ENCODE peak calls at places on chromosomes 6 and 20, in eight cellular contexts. One of them, this sample, is unnamed.

GRCh38 chr20:44706371-44707258 is 8.6 kb upstream of the CCN5 start:
- DNase-seq in GM23338: no peak
- DNase-seq in OCI-LY7: no peak
- DNase-seq in PC-3: no peak
- DNase-seq in MM.1S: no peak
- DNase-seq in SK-N-SH: no peak
- DNase-seq in neural progenitor cell: no peak
- DNase-seq in HCT116: no peak
- DNase-seq in this sample: no peak

GRCh38 chr6:85418059-85418458 is 31.8 kb upstream of the NT5E start:
- DNase-seq in HCT116: no peak
- DNase-seq in MM.1S: no peak
- DNase-seq in SK-N-SH: no peak
- DNase-seq in OCI-LY7: no peak
- DNase-seq in neural progenitor cell: no peak
- DNase-seq in PC-3: peak; percentile 37
- DNase-seq in GM23338: no peak
- DNase-seq in this sample: no peak

GRCh38 chr20:10961651-10962288 is 288.0 kb upstream of the JAG1 start:
- DNase-seq in SK-N-SH: no peak
- DNase-seq in PC-3: peak; percentile 30
- DNase-seq in MM.1S: no peak
- DNase-seq in HCT116: no peak
- DNase-seq in GM23338: no peak
- DNase-seq in neural progenitor cell: no peak
- DNase-seq in OCI-LY7: no peak
- DNase-seq in this sample: no peak

GRCh38 chr20:60365063-60365640 is 406.9 kb downstream of the CDH26 start:
- DNase-seq in neural progenitor cell: peak; percentile 51
- DNase-seq in OCI-LY7: peak; percentile 4
- DNase-seq in GM23338: peak; percentile 52
- DNase-seq in PC-3: no peak
- DNase-seq in SK-N-SH: peak; percentile 54
- DNase-seq in MM.1S: no peak
- DNase-seq in HCT116: no peak
- DNase-seq in this sample: no peak

GRCh38 chr6:3888153-3888957 is 39.2 kb downstream of the FAM50B start:
- DNase-seq in GM23338: no peak
- DNase-seq in MM.1S: no peak
- DNase-seq in SK-N-SH: no peak
- DNase-seq in OCI-LY7: no peak
- DNase-seq in neural progenitor cell: no peak
- DNase-seq in HCT116: no peak
- DNase-seq in PC-3: peak; percentile 91
- DNase-seq in this sample: no peak

GRCh38 chr6:7910298-7910653 is 312 bp downstream of the TXNDC5 start:
- DNase-seq in MM.1S: no peak
- DNase-seq in SK-N-SH: no peak
- DNase-seq in OCI-LY7: no peak
- DNase-seq in PC-3: peak; percentile 9
- DNase-seq in neural progenitor cell: no peak
- DNase-seq in GM23338: peak; percentile 16
- DNase-seq in HCT116: no peak
- DNase-seq in this sample: no peak

GRCh38 chr6:125363010-125363359 is 61.2 kb upstream of the HDDC2 start:
- DNase-seq in HCT116: no peak
- DNase-seq in neural progenitor cell: no peak
- DNase-seq in SK-N-SH: peak; percentile 5
- DNase-seq in GM23338: peak; percentile 82
- DNase-seq in OCI-LY7: no peak
- DNase-seq in MM.1S: no peak
- DNase-seq in PC-3: peak; percentile 44
- DNase-seq in this sample: peak; percentile 62

GRCh38 chr6:142918339-142919042 is 26.5 kb downstream of the HIVEP2 start:
- DNase-seq in HCT116: no peak
- DNase-seq in OCI-LY7: no peak
- DNase-seq in MM.1S: no peak
- DNase-seq in PC-3: no peak
- DNase-seq in GM23338: no peak
- DNase-seq in SK-N-SH: peak; percentile 12
- DNase-seq in neural progenitor cell: no peak
- DNase-seq in this sample: no peak

GRCh38 chr6:160135922-160136655 is 14.5 kb downstream of the SLC22A1 start:
- DNase-seq in neural progenitor cell: no peak
- DNase-seq in SK-N-SH: no peak
- DNase-seq in MM.1S: no peak
- DNase-seq in GM23338: no peak
- DNase-seq in PC-3: no peak
- DNase-seq in OCI-LY7: no peak
- DNase-seq in HCT116: no peak
- DNase-seq in this sample: no peak

GRCh38 chr6:157840776-157841175 is 17.7 kb downstream of the SNX9 start:
- DNase-seq in GM23338: no peak
- DNase-seq in SK-N-SH: no peak
- DNase-seq in MM.1S: no peak
- DNase-seq in PC-3: peak; percentile 62
- DNase-seq in HCT116: no peak
- DNase-seq in OCI-LY7: no peak
- DNase-seq in neural progenitor cell: no peak
- DNase-seq in this sample: no peak

GRCh38 chr6:154056536-154056935 is 17.5 kb downstream of the OPRM1 start:
- DNase-seq in SK-N-SH: no peak
- DNase-seq in HCT116: no peak
- DNase-seq in PC-3: no peak
- DNase-seq in MM.1S: no peak
- DNase-seq in GM23338: no peak
- DNase-seq in OCI-LY7: no peak
- DNase-seq in neural progenitor cell: no peak
- DNase-seq in this sample: no peak

GRCh38 chr6:4342407-4343137 is 207.2 kb upstream of the ECI2 start:
- DNase-seq in GM23338: no peak
- DNase-seq in PC-3: peak; percentile 18
- DNase-seq in MM.1S: peak; percentile 24
- DNase-seq in neural progenitor cell: no peak
- DNase-seq in SK-N-SH: no peak
- DNase-seq in OCI-LY7: no peak
- DNase-seq in HCT116: no peak
- DNase-seq in this sample: no peak

GRCh38 chr6:81791756-81792155 is 39.3 kb upstream of the TENT5A start:
- DNase-seq in PC-3: no peak
- DNase-seq in SK-N-SH: no peak
- DNase-seq in GM23338: no peak
- DNase-seq in OCI-LY7: no peak
- DNase-seq in HCT116: no peak
- DNase-seq in neural progenitor cell: no peak
- DNase-seq in MM.1S: no peak
- DNase-seq in this sample: no peak

GRCh38 chr6:40779399-40779798 is 192.2 kb upstream of the LRFN2 start:
- DNase-seq in PC-3: peak; percentile 71
- DNase-seq in MM.1S: no peak
- DNase-seq in SK-N-SH: no peak
- DNase-seq in GM23338: no peak
- DNase-seq in OCI-LY7: no peak
- DNase-seq in HCT116: peak; percentile 34
- DNase-seq in neural progenitor cell: no peak
- DNase-seq in this sample: no peak

GRCh38 chr6:108113557-108114519 is 39.3 kb upstream of the OSTM1 start:
- DNase-seq in GM23338: peak; percentile 86
- DNase-seq in SK-N-SH: peak; percentile 78
- DNase-seq in HCT116: peak; percentile 35
- DNase-seq in neural progenitor cell: peak; percentile 76
- DNase-seq in OCI-LY7: peak; percentile 45
- DNase-seq in MM.1S: peak; percentile 46
- DNase-seq in PC-3: peak; percentile 64
- DNase-seq in this sample: peak; percentile 64

GRCh38 chr20:33945391-33946079 is 48.2 kb upstream of the RALY start:
- DNase-seq in GM23338: no peak
- DNase-seq in HCT116: no peak
- DNase-seq in OCI-LY7: no peak
- DNase-seq in MM.1S: no peak
- DNase-seq in SK-N-SH: no peak
- DNase-seq in PC-3: peak; percentile 58
- DNase-seq in neural progenitor cell: no peak
- DNase-seq in this sample: no peak

GRCh38 chr6:13573669-13574110 is 711 bp upstream of the SIRT5 start:
- DNase-seq in OCI-LY7: no peak
- DNase-seq in SK-N-SH: no peak
- DNase-seq in PC-3: peak; percentile 51
- DNase-seq in MM.1S: no peak
- DNase-seq in neural progenitor cell: peak; percentile 50
- DNase-seq in HCT116: peak; percentile 18
- DNase-seq in GM23338: peak; percentile 65
- DNase-seq in this sample: peak; percentile 46

GRCh38 chr20:57483287-57484050 is 41.5 kb downstream of the CTCFL start:
- DNase-seq in neural progenitor cell: no peak
- DNase-seq in OCI-LY7: peak; percentile 82
- DNase-seq in PC-3: no peak
- DNase-seq in GM23338: no peak
- DNase-seq in HCT116: no peak
- DNase-seq in MM.1S: no peak
- DNase-seq in SK-N-SH: no peak
- DNase-seq in this sample: no peak

GRCh38 chr6:21728141-21728540 is 134.6 kb downstream of the SOX4 start:
- DNase-seq in MM.1S: no peak
- DNase-seq in SK-N-SH: no peak
- DNase-seq in GM23338: no peak
- DNase-seq in HCT116: no peak
- DNase-seq in PC-3: no peak
- DNase-seq in neural progenitor cell: no peak
- DNase-seq in OCI-LY7: no peak
- DNase-seq in this sample: no peak

GRCh38 chr6:21726676-21727075 is 133.1 kb downstream of the SOX4 start:
- DNase-seq in HCT116: no peak
- DNase-seq in OCI-LY7: no peak
- DNase-seq in neural progenitor cell: no peak
- DNase-seq in MM.1S: no peak
- DNase-seq in GM23338: no peak
- DNase-seq in SK-N-SH: no peak
- DNase-seq in PC-3: peak; percentile 31
- DNase-seq in this sample: no peak

GRCh38 chr6:21722488-21722887 is 128.9 kb downstream of the SOX4 start:
- DNase-seq in MM.1S: no peak
- DNase-seq in GM23338: no peak
- DNase-seq in OCI-LY7: no peak
- DNase-seq in PC-3: no peak
- DNase-seq in HCT116: no peak
- DNase-seq in neural progenitor cell: no peak
- DNase-seq in SK-N-SH: no peak
- DNase-seq in this sample: no peak
- TF ChIP-seq EZH2phosphoT487 in MM.1S: no peak
- TF ChIP-seq EZH2phosphoT487 in GM23338: no peak
- TF ChIP-seq EZH2phosphoT487 in OCI-LY7: no peak
- TF ChIP-seq EZH2phosphoT487 in PC-3: no peak
- TF ChIP-seq EZH2phosphoT487 in HCT116: no peak
- TF ChIP-seq EZH2phosphoT487 in neural progenitor cell: no peak
- TF ChIP-seq EZH2phosphoT487 in SK-N-SH: no peak
- TF ChIP-seq EZH2phosphoT487 in this sample: no peak

DNA sequence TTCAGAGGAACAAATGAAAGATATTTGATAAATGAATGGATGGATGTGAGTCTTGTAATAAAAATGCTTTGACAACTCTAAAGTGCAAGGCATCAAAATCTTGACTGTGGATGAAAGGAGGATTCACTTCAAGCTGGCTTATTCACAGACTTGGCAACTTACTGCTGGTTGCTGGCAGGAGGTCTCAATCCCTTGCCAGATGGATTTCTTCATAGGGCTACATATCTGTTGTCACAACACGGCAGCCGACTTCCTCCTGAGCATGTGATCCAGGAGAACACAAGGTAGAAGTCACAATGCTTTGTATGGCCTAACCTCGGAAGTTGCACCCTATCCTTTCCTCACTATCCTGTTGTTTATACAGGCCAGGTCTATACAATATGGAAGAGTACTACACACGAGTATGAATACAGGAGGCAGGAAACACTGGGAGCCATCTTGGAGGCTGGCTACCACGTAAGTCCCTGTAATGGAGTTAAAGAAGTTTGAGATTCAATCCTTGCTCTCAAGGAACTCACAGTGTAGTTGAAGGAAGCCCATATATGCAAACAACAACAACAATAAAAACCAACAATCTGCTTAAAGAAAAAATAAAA is 97.9 kb downstream of the ID4 start:
- DNase-seq in MM.1S: no peak
- DNase-seq in SK-N-SH: no peak
- DNase-seq in OCI-LY7: no peak
- DNase-seq in PC-3: no peak
- DNase-seq in neural progenitor cell: no peak
- DNase-seq in GM23338: no peak
- DNase-seq in HCT116: no peak
- DNase-seq in this sample: no peak
- TF ChIP-seq CTCF in MM.1S: no peak
- TF ChIP-seq CTCF in SK-N-SH: no peak
- TF ChIP-seq CTCF in OCI-LY7: no peak
- TF ChIP-seq CTCF in PC-3: no peak
- TF ChIP-seq CTCF in neural progenitor cell: no peak
- TF ChIP-seq CTCF in GM23338: no peak
- TF ChIP-seq CTCF in HCT116: no peak
- TF ChIP-seq CTCF in this sample: no peak

GRCh38 chr20:17683218-17684076 is 1.4 kb upstream of the RRBP1 start:
- DNase-seq in neural progenitor cell: no peak
- DNase-seq in PC-3: no peak
- DNase-seq in HCT116: no peak
- DNase-seq in MM.1S: no peak
- DNase-seq in OCI-LY7: no peak
- DNase-seq in SK-N-SH: no peak
- DNase-seq in GM23338: no peak
- DNase-seq in this sample: no peak
- TF ChIP-seq EZH2phosphoT487 in neural progenitor cell: no peak
- TF ChIP-seq EZH2phosphoT487 in PC-3: no peak
- TF ChIP-seq EZH2phosphoT487 in HCT116: no peak
- TF ChIP-seq EZH2phosphoT487 in MM.1S: no peak
- TF ChIP-seq EZH2phosphoT487 in OCI-LY7: no peak
- TF ChIP-seq EZH2phosphoT487 in SK-N-SH: no peak
- TF ChIP-seq EZH2phosphoT487 in GM23338: no peak
- TF ChIP-seq EZH2phosphoT487 in this sample: no peak

GRCh38 chr6:168361766-168362165 is 42.2 kb upstream of the DACT2 start:
- DNase-seq in MM.1S: no peak
- DNase-seq in HCT116: no peak
- DNase-seq in GM23338: no peak
- DNase-seq in neural progenitor cell: no peak
- DNase-seq in SK-N-SH: no peak
- DNase-seq in PC-3: no peak
- DNase-seq in OCI-LY7: no peak
- DNase-seq in this sample: no peak

GRCh38 chr6:168353041-168353440 is 33.5 kb upstream of the DACT2 start:
- DNase-seq in OCI-LY7: no peak
- DNase-seq in PC-3: no peak
- DNase-seq in SK-N-SH: no peak
- DNase-seq in HCT116: no peak
- DNase-seq in neural progenitor cell: no peak
- DNase-seq in GM23338: no peak
- DNase-seq in MM.1S: no peak
- DNase-seq in this sample: no peak

GRCh38 chr6:168354338-168354737 is 34.8 kb upstream of the DACT2 start:
- DNase-seq in MM.1S: no peak
- DNase-seq in neural progenitor cell: no peak
- DNase-seq in HCT116: no peak
- DNase-seq in SK-N-SH: no peak
- DNase-seq in GM23338: no peak
- DNase-seq in OCI-LY7: no peak
- DNase-seq in PC-3: no peak
- DNase-seq in this sample: no peak

GRCh38 chr6:168359794-168360193 is 40.2 kb upstream of the DACT2 start:
- DNase-seq in PC-3: no peak
- DNase-seq in SK-N-SH: no peak
- DNase-seq in GM23338: no peak
- DNase-seq in MM.1S: no peak
- DNase-seq in neural progenitor cell: no peak
- DNase-seq in OCI-LY7: no peak
- DNase-seq in HCT116: no peak
- DNase-seq in this sample: no peak

GRCh38 chr6:168355716-168356522 is 36.3 kb upstream of the DACT2 start:
- DNase-seq in SK-N-SH: peak; percentile 92
- DNase-seq in OCI-LY7: no peak
- DNase-seq in PC-3: no peak
- DNase-seq in GM23338: peak; percentile 73
- DNase-seq in MM.1S: no peak
- DNase-seq in neural progenitor cell: peak; percentile 72
- DNase-seq in HCT116: peak; percentile 10
- DNase-seq in this sample: peak; percentile 88
- TF ChIP-seq CTCF in SK-N-SH: no peak
- TF ChIP-seq CTCF in OCI-LY7: peak; percentile 59
- TF ChIP-seq CTCF in PC-3: peak; percentile 51
- TF ChIP-seq CTCF in GM23338: peak; percentile 71
- TF ChIP-seq CTCF in MM.1S: peak; percentile 42
- TF ChIP-seq CTCF in neural progenitor cell: peak; percentile 81
- TF ChIP-seq CTCF in HCT116: peak; percentile 75
- TF ChIP-seq CTCF in this sample: peak; percentile 85